ENCODE peak calls at places on chromosomes 12 and 14, in seven cellular contexts. One of them, this sample, is unnamed.

GRCh38 chr12:95802482-95803264 is 12.1 kb upstream of the NTN4 start:
- DNase-seq in hepatocyte: peak; percentile 80
- DNase-seq in lower lobe of right lung: no peak
- DNase-seq in PC-3: peak; percentile 99
- DNase-seq in breast epithelium: peak; percentile 48
- DNase-seq in IMR-90: peak; percentile 93
- DNase-seq in A549: peak; percentile 98
- DNase-seq in this sample: peak; percentile 88

GRCh38 chr12:16228067-16228466 is 49.4 kb downstream of the SLC15A5 start:
- DNase-seq in hepatocyte: no peak
- DNase-seq in lower lobe of right lung: no peak
- DNase-seq in PC-3: no peak
- DNase-seq in breast epithelium: no peak
- DNase-seq in IMR-90: no peak
- DNase-seq in A549: no peak
- DNase-seq in this sample: no peak

GRCh38 chr12:42372154-42372791 is 46.3 kb downstream of the PPHLN1 start:
- DNase-seq in hepatocyte: peak; percentile 60
- DNase-seq in lower lobe of right lung: no peak
- DNase-seq in PC-3: peak; percentile 82
- DNase-seq in breast epithelium: no peak
- DNase-seq in IMR-90: peak; percentile 46
- DNase-seq in A549: peak; percentile 73
- DNase-seq in this sample: peak; percentile 42

GRCh38 chr14:50792634-50793068 is 38.3 kb downstream of the NIN start:
- DNase-seq in hepatocyte: no peak
- DNase-seq in lower lobe of right lung: no peak
- DNase-seq in PC-3: no peak
- DNase-seq in breast epithelium: no peak
- DNase-seq in IMR-90: no peak
- DNase-seq in A549: no peak
- DNase-seq in this sample: no peak

GRCh38 chr12:106248177-106248848 is 493 bp upstream of the CKAP4 start:
- DNase-seq in hepatocyte: peak; percentile 79
- DNase-seq in lower lobe of right lung: peak; percentile 63
- DNase-seq in PC-3: peak; percentile 58
- DNase-seq in breast epithelium: peak; percentile 56
- DNase-seq in IMR-90: peak; percentile 81
- DNase-seq in A549: peak; percentile 65
- DNase-seq in this sample: peak; percentile 52

GRCh38 chr12:30795410-30795659 is 40.6 kb upstream of the CAPRIN2 start:
- DNase-seq in hepatocyte: no peak
- DNase-seq in lower lobe of right lung: no peak
- DNase-seq in PC-3: no peak
- DNase-seq in breast epithelium: no peak
- DNase-seq in IMR-90: no peak
- DNase-seq in A549: no peak
- DNase-seq in this sample: no peak

GRCh38 chr12:108306014-108306501 is 33.1 kb downstream of the CMKLR1 start:
- DNase-seq in hepatocyte: peak; percentile 35
- DNase-seq in lower lobe of right lung: no peak
- DNase-seq in PC-3: peak; percentile 53
- DNase-seq in breast epithelium: no peak
- DNase-seq in IMR-90: peak; percentile 15
- DNase-seq in A549: no peak
- DNase-seq in this sample: peak; percentile 55

GRCh38 chr12:123121670-123122069 is 29.2 kb downstream of the PITPNM2 start:
- DNase-seq in hepatocyte: no peak
- DNase-seq in lower lobe of right lung: no peak
- DNase-seq in PC-3: no peak
- DNase-seq in breast epithelium: no peak
- DNase-seq in IMR-90: no peak
- DNase-seq in A549: no peak
- DNase-seq in this sample: no peak

GRCh38 chr14:24701031-24701430 is 67.0 kb upstream of the GZMB start:
- DNase-seq in hepatocyte: no peak
- DNase-seq in lower lobe of right lung: no peak
- DNase-seq in PC-3: no peak
- DNase-seq in breast epithelium: no peak
- DNase-seq in IMR-90: no peak
- DNase-seq in A549: no peak
- DNase-seq in this sample: no peak

GRCh38 chr12:49026101-49026500 is 7.5 kb upstream of the PRKAG1 start:
- DNase-seq in hepatocyte: no peak
- DNase-seq in lower lobe of right lung: no peak
- DNase-seq in PC-3: no peak
- DNase-seq in breast epithelium: no peak
- DNase-seq in IMR-90: no peak
- DNase-seq in A549: no peak
- DNase-seq in this sample: no peak

GRCh38 chr14:69612014-69612758 is 790 bp downstream of the SUSD6 start:
- DNase-seq in hepatocyte: no peak
- DNase-seq in lower lobe of right lung: peak; percentile 54
- DNase-seq in PC-3: peak; percentile 37
- DNase-seq in breast epithelium: no peak
- DNase-seq in IMR-90: peak; percentile 23
- DNase-seq in A549: no peak
- DNase-seq in this sample: peak; percentile 13

GRCh38 chr12:102741196-102741595 is 175.8 kb downstream of the PAH start:
- DNase-seq in hepatocyte: no peak
- DNase-seq in lower lobe of right lung: no peak
- DNase-seq in PC-3: no peak
- DNase-seq in breast epithelium: no peak
- DNase-seq in IMR-90: no peak
- DNase-seq in A549: no peak
- DNase-seq in this sample: no peak

GRCh38 chr14:94775875-94776217 is 5.9 kb upstream of the GSC start:
- DNase-seq in hepatocyte: no peak
- DNase-seq in lower lobe of right lung: no peak
- DNase-seq in PC-3: no peak
- DNase-seq in breast epithelium: no peak
- DNase-seq in IMR-90: peak; percentile 13
- DNase-seq in A549: no peak
- DNase-seq in this sample: peak; percentile 34

GRCh38 chr14:35044939-35045797 is 904 bp upstream of the FAM177A1 start:
- DNase-seq in hepatocyte: peak; percentile 49
- DNase-seq in lower lobe of right lung: no peak
- DNase-seq in PC-3: no peak
- DNase-seq in breast epithelium: no peak
- DNase-seq in IMR-90: peak; percentile 62
- DNase-seq in A549: no peak
- DNase-seq in this sample: peak; percentile 14

GRCh38 chr12:76890407-76891143 is 11.8 kb upstream of the CSRP2 start:
- DNase-seq in hepatocyte: peak; percentile 63
- DNase-seq in lower lobe of right lung: no peak
- DNase-seq in PC-3: peak; percentile 43
- DNase-seq in breast epithelium: no peak
- DNase-seq in IMR-90: no peak
- DNase-seq in A549: no peak
- DNase-seq in this sample: peak; percentile 71

GRCh38 chr14:93232159-93232558 is 25.1 kb downstream of the UBR7 start:
- DNase-seq in hepatocyte: no peak
- DNase-seq in lower lobe of right lung: no peak
- DNase-seq in PC-3: no peak
- DNase-seq in breast epithelium: no peak
- DNase-seq in IMR-90: no peak
- DNase-seq in A549: no peak
- DNase-seq in this sample: no peak

GRCh38 chr12:92597118-92597517 is 105.7 kb upstream of the PLEKHG7 start:
- DNase-seq in hepatocyte: no peak
- DNase-seq in lower lobe of right lung: no peak
- DNase-seq in PC-3: no peak
- DNase-seq in breast epithelium: no peak
- DNase-seq in IMR-90: no peak
- DNase-seq in A549: no peak
- DNase-seq in this sample: no peak

GRCh38 chr12:87382959-87383591 is 646.1 kb downstream of the C12orf50 start:
- DNase-seq in hepatocyte: peak; percentile 6
- DNase-seq in lower lobe of right lung: no peak
- DNase-seq in PC-3: no peak
- DNase-seq in breast epithelium: no peak
- DNase-seq in IMR-90: no peak
- DNase-seq in A549: no peak
- DNase-seq in this sample: no peak

GRCh38 chr12:87376722-87377121 is 652.5 kb downstream of the C12orf50 start:
- DNase-seq in hepatocyte: no peak
- DNase-seq in lower lobe of right lung: no peak
- DNase-seq in PC-3: no peak
- DNase-seq in breast epithelium: no peak
- DNase-seq in IMR-90: no peak
- DNase-seq in A549: no peak
- DNase-seq in this sample: no peak

GRCh38 chr12:87383705-87384104 is 645.5 kb downstream of the C12orf50 start:
- DNase-seq in hepatocyte: peak; percentile 47
- DNase-seq in lower lobe of right lung: no peak
- DNase-seq in PC-3: peak; percentile 57
- DNase-seq in breast epithelium: no peak
- DNase-seq in IMR-90: peak; percentile 0
- DNase-seq in A549: no peak
- DNase-seq in this sample: peak; percentile 20

GRCh38 chr12:87381747-87382146 is 647.5 kb downstream of the C12orf50 start:
- DNase-seq in hepatocyte: no peak
- DNase-seq in lower lobe of right lung: no peak
- DNase-seq in PC-3: no peak
- DNase-seq in breast epithelium: no peak
- DNase-seq in IMR-90: no peak
- DNase-seq in A549: no peak
- DNase-seq in this sample: no peak

DNA sequence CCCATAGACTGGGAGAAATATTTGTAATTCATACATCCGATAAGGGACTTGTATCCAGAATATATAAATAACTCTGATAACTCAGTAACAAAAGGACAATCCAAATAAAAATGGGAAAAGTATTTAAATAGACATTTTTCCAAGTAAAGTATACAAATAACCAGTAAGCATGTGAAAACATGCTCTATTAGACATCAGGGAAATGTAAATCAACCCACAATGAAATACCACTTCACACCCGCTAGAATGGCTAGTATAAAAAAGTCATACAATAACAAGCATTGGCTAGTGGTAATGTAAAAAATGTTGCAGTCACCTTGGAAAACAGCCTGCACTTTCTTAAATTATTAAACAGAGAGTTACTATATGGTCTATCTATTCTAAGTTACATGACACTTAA is 650.7 kb downstream of the C12orf50 start:
- DNase-seq in hepatocyte: no peak
- DNase-seq in lower lobe of right lung: no peak
- DNase-seq in PC-3: no peak
- DNase-seq in breast epithelium: no peak
- DNase-seq in IMR-90: no peak
- DNase-seq in A549: no peak
- DNase-seq in this sample: no peak
- TF ChIP-seq CTCF in hepatocyte: no peak
- TF ChIP-seq CTCF in lower lobe of right lung: no peak
- TF ChIP-seq CTCF in PC-3: no peak
- TF ChIP-seq CTCF in breast epithelium: no peak
- TF ChIP-seq CTCF in IMR-90: no peak
- TF ChIP-seq CTCF in A549: no peak
- TF ChIP-seq CTCF in this sample: no peak

DNA sequence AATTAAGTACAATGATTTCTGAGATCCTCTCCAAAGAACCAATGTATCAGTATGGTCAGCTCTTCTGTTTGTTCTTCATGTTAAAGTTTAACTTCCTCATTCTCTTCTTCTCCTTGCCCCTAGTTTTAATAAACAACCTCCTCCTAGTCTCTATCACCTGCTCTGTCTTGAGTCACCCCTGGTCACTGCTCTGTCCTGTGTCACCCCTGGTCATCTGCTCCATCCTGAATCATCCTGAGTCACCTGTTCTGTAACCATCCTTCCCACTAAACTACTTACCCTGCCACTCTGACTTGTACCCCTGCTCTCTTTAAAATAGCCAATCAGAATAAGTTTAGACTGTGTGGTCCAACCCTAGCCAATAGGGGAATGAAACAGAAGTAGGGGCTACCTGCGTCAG is 100.5 kb downstream of the ALG10B start:
- DNase-seq in hepatocyte: no peak
- DNase-seq in lower lobe of right lung: no peak
- DNase-seq in PC-3: peak; percentile 65
- DNase-seq in breast epithelium: no peak
- DNase-seq in IMR-90: no peak
- DNase-seq in A549: no peak
- DNase-seq in this sample: no peak
- H3K27ac ChIP-seq in hepatocyte: no peak overlapping the region
- H3K27ac ChIP-seq in lower lobe of right lung: no peak overlapping the region
- H3K27ac ChIP-seq in PC-3: peak overlapping the region; percentile 18
- H3K27ac ChIP-seq in breast epithelium: no peak overlapping the region
- H3K27ac ChIP-seq in IMR-90: no peak overlapping the region
- H3K27ac ChIP-seq in A549: no peak overlapping the region
- H3K27ac ChIP-seq in this sample: no peak overlapping the region

GRCh38 chr12:21429994-21430393 is 7.5 kb upstream of the PYROXD1 start:
- DNase-seq in hepatocyte: peak; percentile 6
- DNase-seq in lower lobe of right lung: no peak
- DNase-seq in PC-3: no peak
- DNase-seq in breast epithelium: no peak
- DNase-seq in IMR-90: no peak
- DNase-seq in A549: no peak
- DNase-seq in this sample: no peak

GRCh38 chr12:21433525-21433924 is 3.9 kb upstream of the PYROXD1 start:
- DNase-seq in hepatocyte: no peak
- DNase-seq in lower lobe of right lung: no peak
- DNase-seq in PC-3: no peak
- DNase-seq in breast epithelium: no peak
- DNase-seq in IMR-90: no peak
- DNase-seq in A549: no peak
- DNase-seq in this sample: no peak

GRCh38 chr12:21428241-21428640 is 9.2 kb upstream of the PYROXD1 start:
- DNase-seq in hepatocyte: no peak
- DNase-seq in lower lobe of right lung: no peak
- DNase-seq in PC-3: peak; percentile 16
- DNase-seq in breast epithelium: no peak
- DNase-seq in IMR-90: peak; percentile 45
- DNase-seq in A549: no peak
- DNase-seq in this sample: no peak
- TF ChIP-seq CTCF in hepatocyte: no peak
- TF ChIP-seq CTCF in lower lobe of right lung: no peak
- TF ChIP-seq CTCF in PC-3: no peak
- TF ChIP-seq CTCF in breast epithelium: no peak
- TF ChIP-seq CTCF in IMR-90: no peak
- TF ChIP-seq CTCF in A549: no peak
- TF ChIP-seq CTCF in this sample: no peak

GRCh38 chr12:110818511-110818910 is 28.3 kb upstream of the CCDC63 start:
- DNase-seq in hepatocyte: no peak
- DNase-seq in lower lobe of right lung: no peak
- DNase-seq in PC-3: no peak
- DNase-seq in breast epithelium: no peak
- DNase-seq in IMR-90: no peak
- DNase-seq in A549: no peak
- DNase-seq in this sample: no peak

GRCh38 chr12:110821917-110822316 is 24.9 kb upstream of the CCDC63 start:
- DNase-seq in hepatocyte: no peak
- DNase-seq in lower lobe of right lung: no peak
- DNase-seq in PC-3: no peak
- DNase-seq in breast epithelium: no peak
- DNase-seq in IMR-90: no peak
- DNase-seq in A549: no peak
- DNase-seq in this sample: no peak

GRCh38 chr12:110816761-110817160 is 30.0 kb upstream of the CCDC63 start:
- DNase-seq in hepatocyte: no peak
- DNase-seq in lower lobe of right lung: no peak
- DNase-seq in PC-3: no peak
- DNase-seq in breast epithelium: no peak
- DNase-seq in IMR-90: no peak
- DNase-seq in A549: no peak
- DNase-seq in this sample: no peak

GRCh38 chr12:110819150-110819549 is 27.6 kb upstream of the CCDC63 start:
- DNase-seq in hepatocyte: no peak
- DNase-seq in lower lobe of right lung: no peak
- DNase-seq in PC-3: no peak
- DNase-seq in breast epithelium: no peak
- DNase-seq in IMR-90: no peak
- DNase-seq in A549: no peak
- DNase-seq in this sample: no peak

GRCh38 chr12:110819646-110820045 is 27.1 kb upstream of the CCDC63 start:
- DNase-seq in hepatocyte: no peak
- DNase-seq in lower lobe of right lung: no peak
- DNase-seq in PC-3: no peak
- DNase-seq in breast epithelium: no peak
- DNase-seq in IMR-90: no peak
- DNase-seq in A549: no peak
- DNase-seq in this sample: no peak
- H3K27ac ChIP-seq in hepatocyte: no peak overlapping the region
- H3K27ac ChIP-seq in lower lobe of right lung: no peak overlapping the region
- H3K27ac ChIP-seq in PC-3: no peak overlapping the region
- H3K27ac ChIP-seq in breast epithelium: no peak overlapping the region
- H3K27ac ChIP-seq in IMR-90: no peak overlapping the region
- H3K27ac ChIP-seq in A549: no peak overlapping the region
- H3K27ac ChIP-seq in this sample: no peak overlapping the region

This sample was measured in RWPE1.